ENCODE peak calls at places on chromosomes 11 and 22, in seven cellular contexts. Q is stimulated activated effector memory CD8-positive, alpha-beta T cell treated with anti-CD3 and anti-CD28 coated beads, Interleukin-12 subunit alpha, Interleukin-12 subunit beta, amount 100 ng/mL, for 72 hours; I is stimulated activated CD8-positive, alpha-beta memory T cell treated with anti-CD3 and anti-CD28 coated beads, Interleukin-7, amount 100 ng/mL, for 1 hour; F is EL; T is psoas muscle; P is H7; J is T-helper 9 cell. A is an unnamed sample.

GRCh38 chr11:113675003-113675471 is 31.1 kb downstream of the TMPRSS5 start:
- DNase-seq in P (no peak), I (no peak), Q (peak; percentile 76), J (no peak), F (peak; percentile 99), T (no peak), A (no peak)

GRCh38 chr22:40116496-40117200 is 61.1 kb upstream of the TNRC6B start:
- DNase-seq in Q (no peak), P (no peak), T (no peak), J (peak; percentile 37), F (no peak), I (no peak), A (no peak)

GRCh38 chr22:23688571-23688970 is 2.2 kb upstream of the RGL4 start:
- DNase-seq in Q (no peak), T (no peak), J (no peak), P (no peak), F (no peak), I (no peak), A (no peak)

GRCh38 chr22:28582806-28583205 is 96.8 kb downstream of the TTC28 start:
- DNase-seq in J (no peak), Q (no peak), P (peak; percentile 17), F (peak; percentile 75), I (no peak), T (no peak), A (no peak)

GRCh38 chr22:44697423-44698179 is 4.4 kb upstream of the PRR5 start:
- DNase-seq in Q (peak; percentile 96), T (peak; percentile 87), P (peak; percentile 96), F (peak; percentile 76), J (peak; percentile 87), I (peak; percentile 70), A (peak; percentile 70)

GRCh38 chr11:9529333-9529648 is 44.2 kb upstream of the WEE1 start:
- DNase-seq in I (no peak), T (peak; percentile 61), P (peak; percentile 56), J (no peak), Q (peak; percentile 41), F (no peak), A (no peak)

GRCh38 chr11:10401275-10401674 is 53.8 kb upstream of the AMPD3 start:
- DNase-seq in Q (no peak), J (no peak), I (no peak), F (no peak), P (peak; percentile 20), T (no peak), A (no peak)

GRCh38 chr22:32950366-32950765 is 107.8 kb downstream of the SYN3 start:
- DNase-seq in T (no peak), J (no peak), I (no peak), P (no peak), Q (no peak), F (no peak), A (no peak)

GRCh38 chr11:118304809-118305248 is 299 bp downstream of the CD3E start:
- DNase-seq in P (no peak), Q (peak; percentile 80), J (no peak), T (no peak), I (no peak), F (no peak), A (no peak)

GRCh38 chr11:71153005-71153395 is 99.4 kb downstream of the SHANK2 start:
- DNase-seq in Q (no peak), T (no peak), I (no peak), J (no peak), F (peak; percentile 58), P (peak; percentile 77), A (no peak)